ENCODE peak calls at places on chromosome 13, in ten cellular contexts. One of them, this sample, is unnamed.

GRCh38 chr13:29511439-29511814 is 84.1 kb downstream of the SLC7A1 start:
- DNase-seq in GF-D8: no peak
- DNase-seq in epithelial cell of esophagus: no peak
- DNase-seq in GM04503: no peak
- DNase-seq in MCF 10A: no peak
- DNase-seq in AG04450: no peak
- DNase-seq in fibroblast of the conjunctiva: no peak
- DNase-seq in GM04504: no peak
- DNase-seq in islet precursor cell: no peak
- DNase-seq in tibial artery: no peak
- DNase-seq in this sample: no peak

GRCh38 chr13:29454931-29455481 is 140.5 kb downstream of the SLC7A1 start:
- DNase-seq in GF-D8: no peak
- DNase-seq in epithelial cell of esophagus: peak
- DNase-seq in GM04503: no peak
- DNase-seq in MCF 10A: peak
- DNase-seq in AG04450: no peak
- DNase-seq in fibroblast of the conjunctiva: no peak
- DNase-seq in GM04504: no peak
- DNase-seq in islet precursor cell: peak
- DNase-seq in tibial artery: no peak
- DNase-seq in this sample: no peak

GRCh38 chr13:47117268-47117667 is 220.4 kb upstream of the HTR2A start:
- DNase-seq in GF-D8: no peak
- DNase-seq in epithelial cell of esophagus: peak
- DNase-seq in GM04503: peak
- DNase-seq in MCF 10A: peak
- DNase-seq in AG04450: peak
- DNase-seq in fibroblast of the conjunctiva: no peak
- DNase-seq in GM04504: peak
- DNase-seq in islet precursor cell: peak
- DNase-seq in tibial artery: no peak
- DNase-seq in this sample: no peak

GRCh38 chr13:22736084-22736767 is 444.6 kb upstream of the SGCG start:
- DNase-seq in GF-D8: no peak
- DNase-seq in epithelial cell of esophagus: no peak
- DNase-seq in GM04503: no peak
- DNase-seq in MCF 10A: no peak
- DNase-seq in AG04450: no peak
- DNase-seq in fibroblast of the conjunctiva: no peak
- DNase-seq in GM04504: no peak
- DNase-seq in islet precursor cell: peak
- DNase-seq in tibial artery: no peak
- DNase-seq in this sample: no peak

GRCh38 chr13:28027607-28028364 is 39.3 kb upstream of the URAD start:
- DNase-seq in GF-D8: no peak
- DNase-seq in epithelial cell of esophagus: no peak
- DNase-seq in GM04503: no peak
- DNase-seq in MCF 10A: no peak
- DNase-seq in AG04450: no peak
- DNase-seq in fibroblast of the conjunctiva: no peak
- DNase-seq in GM04504: no peak
- DNase-seq in islet precursor cell: no peak
- DNase-seq in tibial artery: no peak
- DNase-seq in this sample: no peak

GRCh38 chr13:53839461-53839860 is 810.8 kb downstream of the OLFM4 start:
- DNase-seq in GF-D8: no peak
- DNase-seq in epithelial cell of esophagus: no peak
- DNase-seq in GM04503: no peak
- DNase-seq in MCF 10A: no peak
- DNase-seq in AG04450: no peak
- DNase-seq in fibroblast of the conjunctiva: no peak
- DNase-seq in GM04504: no peak
- DNase-seq in islet precursor cell: no peak
- DNase-seq in tibial artery: no peak
- DNase-seq in this sample: no peak

GRCh38 chr13:41645313-41645712 is 188.0 kb downstream of the RGCC start:
- DNase-seq in GF-D8: no peak
- DNase-seq in epithelial cell of esophagus: peak
- DNase-seq in GM04503: peak
- DNase-seq in MCF 10A: peak
- DNase-seq in AG04450: peak
- DNase-seq in fibroblast of the conjunctiva: peak
- DNase-seq in GM04504: peak
- DNase-seq in islet precursor cell: no peak
- DNase-seq in tibial artery: peak
- DNase-seq in this sample: no peak

GRCh38 chr13:35781044-35781443 is 304.6 kb upstream of the MAB21L1 start:
- DNase-seq in GF-D8: no peak
- DNase-seq in epithelial cell of esophagus: peak
- DNase-seq in GM04503: no peak
- DNase-seq in MCF 10A: no peak
- DNase-seq in AG04450: no peak
- DNase-seq in fibroblast of the conjunctiva: no peak
- DNase-seq in GM04504: no peak
- DNase-seq in islet precursor cell: no peak
- DNase-seq in tibial artery: no peak
- DNase-seq in this sample: no peak

GRCh38 chr13:30442854-30443379 is 20.6 kb downstream of the UBE2L5 start:
- DNase-seq in GF-D8: no peak
- DNase-seq in epithelial cell of esophagus: no peak
- DNase-seq in GM04503: no peak
- DNase-seq in MCF 10A: no peak
- DNase-seq in AG04450: no peak
- DNase-seq in fibroblast of the conjunctiva: no peak
- DNase-seq in GM04504: no peak
- DNase-seq in islet precursor cell: peak
- DNase-seq in tibial artery: no peak
- DNase-seq in this sample: no peak

GRCh38 chr13:58906329-58907007 is 1257.3 kb downstream of the DIAPH3 start:
- DNase-seq in GF-D8: no peak
- DNase-seq in epithelial cell of esophagus: no peak
- DNase-seq in GM04503: no peak
- DNase-seq in MCF 10A: no peak
- DNase-seq in AG04450: no peak
- DNase-seq in fibroblast of the conjunctiva: no peak
- DNase-seq in GM04504: no peak
- DNase-seq in islet precursor cell: no peak
- DNase-seq in tibial artery: no peak
- DNase-seq in this sample: no peak

GRCh38 chr13:98295371-98295770 is 118.3 kb upstream of the RNF113B start:
- DNase-seq in GF-D8: no peak
- DNase-seq in epithelial cell of esophagus: no peak
- DNase-seq in GM04503: no peak
- DNase-seq in MCF 10A: no peak
- DNase-seq in AG04450: no peak
- DNase-seq in fibroblast of the conjunctiva: no peak
- DNase-seq in GM04504: no peak
- DNase-seq in islet precursor cell: no peak
- DNase-seq in tibial artery: no peak
- DNase-seq in this sample: no peak

GRCh38 chr13:50672025-50672424 is 171.5 kb downstream of the DLEU7 start:
- DNase-seq in GF-D8: no peak
- DNase-seq in epithelial cell of esophagus: peak
- DNase-seq in GM04503: no peak
- DNase-seq in MCF 10A: peak
- DNase-seq in AG04450: no peak
- DNase-seq in fibroblast of the conjunctiva: no peak
- DNase-seq in GM04504: no peak
- DNase-seq in islet precursor cell: no peak
- DNase-seq in tibial artery: peak
- DNase-seq in this sample: no peak

GRCh38 chr13:76713280-76713679 is 172.9 kb downstream of the KCTD12 start:
- DNase-seq in GF-D8: no peak
- DNase-seq in epithelial cell of esophagus: no peak
- DNase-seq in GM04503: no peak
- DNase-seq in MCF 10A: no peak
- DNase-seq in AG04450: no peak
- DNase-seq in fibroblast of the conjunctiva: no peak
- DNase-seq in GM04504: no peak
- DNase-seq in islet precursor cell: no peak
- DNase-seq in tibial artery: no peak
- DNase-seq in this sample: no peak

GRCh38 chr13:73754241-73754640 is 380.0 kb downstream of the KLF12 start:
- DNase-seq in GF-D8: no peak
- DNase-seq in epithelial cell of esophagus: no peak
- DNase-seq in GM04503: no peak
- DNase-seq in MCF 10A: no peak
- DNase-seq in AG04450: no peak
- DNase-seq in fibroblast of the conjunctiva: no peak
- DNase-seq in GM04504: no peak
- DNase-seq in islet precursor cell: no peak
- DNase-seq in tibial artery: no peak
- DNase-seq in this sample: no peak

GRCh38 chr13:49298903-49299605 is 51.3 kb downstream of the CDADC1 start:
- DNase-seq in GF-D8: no peak
- DNase-seq in epithelial cell of esophagus: no peak
- DNase-seq in GM04503: no peak
- DNase-seq in MCF 10A: no peak
- DNase-seq in AG04450: no peak
- DNase-seq in fibroblast of the conjunctiva: no peak
- DNase-seq in GM04504: no peak
- DNase-seq in islet precursor cell: peak
- DNase-seq in tibial artery: no peak
- DNase-seq in this sample: no peak

GRCh38 chr13:97566907-97567306 is 132.9 kb downstream of the RAP2A start:
- DNase-seq in GF-D8: no peak
- DNase-seq in epithelial cell of esophagus: no peak
- DNase-seq in GM04503: no peak
- DNase-seq in MCF 10A: no peak
- DNase-seq in AG04450: no peak
- DNase-seq in fibroblast of the conjunctiva: no peak
- DNase-seq in GM04504: no peak
- DNase-seq in islet precursor cell: no peak
- DNase-seq in tibial artery: no peak
- DNase-seq in this sample: no peak

GRCh38 chr13:96089749-96090239 is at the start of gene HS6ST3:
- DNase-seq in GF-D8: no peak
- DNase-seq in epithelial cell of esophagus: peak
- DNase-seq in GM04503: no peak
- DNase-seq in MCF 10A: peak
- DNase-seq in AG04450: no peak
- DNase-seq in fibroblast of the conjunctiva: no peak
- DNase-seq in GM04504: no peak
- DNase-seq in islet precursor cell: peak
- DNase-seq in tibial artery: no peak
- DNase-seq in this sample: peak

GRCh38 chr13:76425930-76426329 is 460.3 kb downstream of the KCTD12 start:
- DNase-seq in GF-D8: no peak
- DNase-seq in epithelial cell of esophagus: peak
- DNase-seq in GM04503: peak
- DNase-seq in MCF 10A: peak
- DNase-seq in AG04450: peak
- DNase-seq in fibroblast of the conjunctiva: peak
- DNase-seq in GM04504: peak
- DNase-seq in islet precursor cell: no peak
- DNase-seq in tibial artery: no peak
- DNase-seq in this sample: no peak

GRCh38 chr13:110677731-110678545 is 28.0 kb downstream of the CARS2 start:
- DNase-seq in GF-D8: no peak
- DNase-seq in epithelial cell of esophagus: no peak
- DNase-seq in GM04503: no peak
- DNase-seq in MCF 10A: no peak
- DNase-seq in AG04450: no peak
- DNase-seq in fibroblast of the conjunctiva: no peak
- DNase-seq in GM04504: no peak
- DNase-seq in islet precursor cell: no peak
- DNase-seq in tibial artery: no peak
- DNase-seq in this sample: no peak

GRCh38 chr13:26855071-26855470 is 94.5 kb upstream of the GPR12 start:
- DNase-seq in GF-D8: no peak
- DNase-seq in epithelial cell of esophagus: no peak
- DNase-seq in GM04503: no peak
- DNase-seq in MCF 10A: no peak
- DNase-seq in AG04450: no peak
- DNase-seq in fibroblast of the conjunctiva: no peak
- DNase-seq in GM04504: no peak
- DNase-seq in islet precursor cell: no peak
- DNase-seq in tibial artery: no peak
- DNase-seq in this sample: no peak

GRCh38 chr13:35475960-35476943 is at the start of gene MAB21L1:
- DNase-seq in GF-D8: no peak
- DNase-seq in epithelial cell of esophagus: peak
- DNase-seq in GM04503: no peak
- DNase-seq in MCF 10A: no peak
- DNase-seq in AG04450: no peak
- DNase-seq in fibroblast of the conjunctiva: peak
- DNase-seq in GM04504: no peak
- DNase-seq in islet precursor cell: peak
- DNase-seq in tibial artery: peak
- DNase-seq in this sample: peak